ENCODE peak calls at places on chromosomes 2 and 18, in four cellular contexts. S is IMR-90, I is K562, B is H1. N is an unnamed sample.

GRCh38 chr18:47262397-47263196 is 11.1 kb upstream of the SKOR2 start:
- DNase-seq in B (peak; percentile 56), I (no peak), S (no peak), N (no peak)

GRCh38 chr18:37364237-37364636 is 201.4 kb downstream of the CELF4 start:
- DNase-seq in S (no peak), B (no peak), I (no peak), N (no peak)

GRCh38 chr18:3305354-3305762 is 43.4 kb downstream of the MYL12B start:
- DNase-seq in B (no peak), S (peak; percentile 100), I (no peak), N (no peak)

GRCh38 chr2:239158641-239159475 is 242.0 kb downstream of the HDAC4 start:
- DNase-seq in B (no peak), I (peak; percentile 61), S (no peak), N (no peak)

GRCh38 chr2:39743170-39743851 is 35.7 kb downstream of the THUMPD2 start:
- DNase-seq in B (no peak), S (peak; percentile 70), I (no peak), N (no peak)

GRCh38 chr2:50401772-50402653 is 629.9 kb downstream of the NRXN1 start:
- DNase-seq in I (peak; percentile 24), S (peak; percentile 52), B (peak; percentile 84), N (no peak)

GRCh38 chr2:58120626-58121229 is 74.1 kb downstream of the VRK2 start:
- DNase-seq in I (no peak), S (no peak), B (no peak), N (no peak)

GRCh38 chr18:36127866-36128845 is 984 bp downstream of the SLC39A6 start:
- DNase-seq in B (no peak), S (peak; percentile 69), I (peak; percentile 39), N (no peak)

GRCh38 chr2:106886916-106887758 is 1.2 kb upstream of the ST6GAL2 start:
- DNase-seq in I (no peak), B (peak; percentile 85), S (no peak), N (no peak)

GRCh38 chr2:143071185-143071876 is 57.9 kb upstream of the ARHGAP15 start:
- DNase-seq in I (no peak), B (no peak), S (no peak), N (no peak)
- TF ChIP-seq CHD1 in I (no peak), B (no peak), S (no peak), N (no peak)

DNA sequence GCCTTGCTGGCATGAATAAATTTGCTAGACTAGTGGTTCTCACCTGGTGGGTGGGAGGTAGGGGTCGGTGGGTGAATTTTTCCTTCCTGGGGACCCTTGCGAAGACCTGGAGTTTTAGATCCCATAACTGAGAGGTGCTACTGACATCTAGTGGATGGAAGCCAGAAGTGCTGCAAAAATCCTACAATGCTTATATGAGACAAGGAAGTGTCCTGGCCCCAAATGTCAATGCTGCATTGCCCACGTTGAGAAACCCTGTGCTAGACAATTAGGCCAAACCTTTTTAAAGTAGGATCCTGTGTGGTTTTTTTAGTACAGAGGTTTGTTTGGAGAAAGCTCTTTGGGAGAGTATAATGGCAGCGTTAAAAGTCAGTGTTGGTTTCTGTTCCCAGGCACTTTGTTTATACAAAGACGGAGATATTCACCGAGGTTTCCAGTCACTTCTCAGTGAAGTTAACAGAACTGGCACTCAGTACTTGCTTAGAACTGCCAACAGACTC is 9.6 kb downstream of the SERPINB8 start:
- DNase-seq in B (peak; percentile 61), I (peak; percentile 11), S (peak; percentile 70), N (no peak)
- TF ChIP-seq CHD1 in B (no peak), I (no peak), S (no peak), N (no peak)

DNA sequence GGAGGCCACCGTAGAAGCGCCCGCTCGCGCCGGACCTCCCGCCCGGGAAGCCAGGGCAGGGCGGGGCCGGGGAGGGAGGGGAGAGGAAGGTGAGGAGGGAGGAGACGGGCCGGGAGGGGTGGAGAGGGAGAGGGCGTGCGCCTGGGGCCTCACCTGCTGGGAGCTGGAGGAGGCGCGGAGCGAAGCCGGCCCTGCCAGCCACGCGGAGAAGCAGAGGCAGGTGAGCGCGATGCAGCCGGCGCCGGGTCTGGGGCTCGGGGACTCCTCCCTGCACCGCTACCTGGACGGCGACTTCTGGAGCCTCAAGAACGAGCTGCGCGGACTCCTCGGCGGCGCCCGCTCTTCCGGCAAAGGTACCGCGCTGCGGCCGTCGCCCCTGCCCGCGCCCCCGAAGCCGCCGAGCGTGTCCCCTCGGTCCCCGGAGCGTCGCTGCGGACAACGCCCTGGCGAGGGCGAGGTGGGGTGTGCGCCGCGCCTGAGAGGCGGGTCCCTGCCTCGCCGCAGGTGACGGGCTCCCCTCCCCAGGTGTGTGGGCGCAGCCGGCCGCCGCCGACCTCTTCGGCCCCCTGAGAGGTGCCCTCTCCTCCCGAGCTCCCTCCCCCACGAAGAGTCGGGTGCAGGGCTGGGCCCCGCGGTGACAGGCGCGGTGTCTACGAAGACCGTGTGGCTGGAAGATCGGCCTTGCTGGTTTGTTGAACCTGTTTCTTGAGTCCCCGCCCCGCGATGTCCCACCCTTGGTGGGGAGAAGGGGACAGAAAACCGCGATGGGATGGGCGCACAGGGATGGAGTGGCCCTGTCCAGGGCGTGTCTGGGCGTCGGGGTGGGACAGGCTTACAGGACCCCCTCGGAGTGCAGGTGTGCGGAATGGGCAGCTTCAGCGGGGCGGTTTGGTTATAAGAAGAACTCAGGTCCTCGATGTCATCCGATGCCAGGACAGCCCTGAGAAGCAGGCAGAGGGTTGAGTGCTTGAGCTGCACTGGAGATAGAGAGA is at the start of gene ACOXL:
- DNase-seq in I (peak; percentile 61), S (no peak), B (peak; percentile 89), N (no peak)
- TF ChIP-seq CHD1 in I (no peak), S (no peak), B (no peak), N (no peak)

GRCh38 chr2:182784777-182785176 is 68.7 kb downstream of the DNAJC10 start:
- DNase-seq in I (peak; percentile 18), S (peak; percentile 60), B (no peak), N (no peak)
- TF ChIP-seq CHD1 in I (no peak), S (no peak), B (no peak), N (no peak)

GRCh38 chr2:97966545-97967215 is 29.1 kb downstream of the TMEM131 start:
- DNase-seq in I (no peak), B (no peak), S (peak; percentile 27), N (no peak)
- TF ChIP-seq CHD1 in I (no peak), B (no peak), S (no peak), N (no peak)

GRCh38 chr2:18603867-18604572 is 14.7 kb upstream of the NT5C1B start:
- DNase-seq in B (no peak), I (no peak), S (peak; percentile 44), N (no peak)

GRCh38 chr2:18604573-18604885 is 15.2 kb upstream of the NT5C1B start:
- DNase-seq in I (no peak), S (no peak), B (no peak), N (no peak)

GRCh38 chr2:18610103-18610502 is 20.7 kb upstream of the NT5C1B start:
- DNase-seq in I (no peak), B (no peak), S (no peak), N (no peak)

GRCh38 chr2:18600255-18600613 is 10.9 kb upstream of the NT5C1B start:
- DNase-seq in B (no peak), S (no peak), I (no peak), N (no peak)

GRCh38 chr2:18605115-18605514 is 15.7 kb upstream of the NT5C1B start:
- DNase-seq in B (no peak), I (no peak), S (no peak), N (no peak)
- TF ChIP-seq CHD1 in B (no peak), I (no peak), S (no peak), N (no peak)

GRCh38 chr2:82599021-82599420 is 1860.1 kb downstream of the SUCLG1 start:
- DNase-seq in B (no peak), I (no peak), S (no peak), N (no peak)
- TF ChIP-seq CHD1 in B (no peak), I (no peak), S (no peak), N (no peak)

GRCh38 chr18:27778441-27778840 is 398.5 kb downstream of the CDH2 start:
- DNase-seq in I (no peak), S (peak; percentile 17), B (no peak), N (no peak)
- TF ChIP-seq CHD1 in I (no peak), S (no peak), B (no peak), N (no peak)

N was measured in GM12878.